ENCODE peak calls at places on chromosomes 11 and 22, in four cellular contexts. J is sigmoid colon; U is left colon; I is activated CD8-positive, alpha-beta memory T cell treated with anti-CD3 and anti-CD28 coated beads, Interleukin-2, amount 50 U/mL, for 4 hours. M is an unnamed sample.

GRCh38 chr22:19038728-19039447 is 83.3 kb downstream of the DGCR2 start:
- DNase-seq in J (peak), U (no peak), I (no peak), M (no peak)

GRCh38 chr22:35742342-35743100 is 24.8 kb downstream of the APOL5 start:
- DNase-seq in J (no peak), U (no peak), I (no peak), M (no peak)

GRCh38 chr11:116833816-116834534 is 3.4 kb downstream of the APOA1 start:
- DNase-seq in J (no peak), U (no peak), I (no peak), M (peak)

GRCh38 chr11:72352859-72353551 is 81.3 kb downstream of the CLPB start:
- DNase-seq in J (no peak), U (no peak), I (no peak), M (no peak)

GRCh38 chr11:118609380-118610219 is 2.2 kb downstream of the PHLDB1 start:
- DNase-seq in J (peak), U (no peak), I (peak), M (no peak)

GRCh38 chr11:4025957-4026324 is 68.7 kb upstream of the RRM1 start:
- DNase-seq in J (no peak), U (no peak), I (no peak), M (no peak)

GRCh38 chr11:117879516-117880480 is 3.3 kb upstream of the FXYD6 start:
- DNase-seq in J (no peak), U (no peak), I (no peak), M (no peak)

GRCh38 chr22:44159811-44160210 is 20.9 kb upstream of the PARVG start:
- DNase-seq in J (no peak), U (no peak), I (no peak), M (no peak)

GRCh38 chr22:29480512-29481264 is 670 bp downstream of the NEFH start:
- DNase-seq in J (no peak), U (no peak), I (no peak), M (no peak)

GRCh38 chr11:120121914-120122473 is 15.9 kb downstream of the TRIM29 start:
- DNase-seq in J (no peak), U (no peak), I (no peak), M (no peak)

GRCh38 chr11:64897381-64898075 is 19.1 kb upstream of the EHD1 start:
- DNase-seq in J (no peak), U (no peak), I (no peak), M (no peak)

GRCh38 chr11:21142007-21142406 is 472.6 kb downstream of the NELL1 start:
- DNase-seq in J (no peak), U (no peak), I (no peak), M (no peak)

GRCh38 chr11:131977231-131977630 is 606.8 kb downstream of the NTM start:
- DNase-seq in J (no peak), U (no peak), I (no peak), M (no peak)

GRCh38 chr11:19595840-19596751 is 116.5 kb upstream of the NAV2 start:
- DNase-seq in J (peak), U (no peak), I (no peak), M (no peak)

GRCh38 chr11:1827095-1827797 is 7.5 kb upstream of the SYT8 start:
- DNase-seq in J (peak), U (peak), I (no peak), M (no peak)

GRCh38 chr11:123527526-123527925 is 97.5 kb downstream of the GRAMD1B start:
- DNase-seq in J (no peak), U (no peak), I (no peak), M (no peak)

GRCh38 chr11:34052608-34053160 is 1.2 kb downstream of the CAPRIN1 start:
- DNase-seq in J (peak), U (peak), I (peak), M (no peak)

GRCh38 chr22:49628351-49629023 is 199.2 kb downstream of the BRD1 start:
- DNase-seq in J (peak), U (no peak), I (no peak), M (no peak)

GRCh38 chr11:123301696-123302400 is 106.8 kb upstream of the CLMP start:
- DNase-seq in J (peak), U (peak), I (peak), M (peak)

GRCh38 chr22:19799322-19800190 is 39.0 kb downstream of the TBX1 start:
- DNase-seq in J (peak), U (no peak), I (no peak), M (no peak)

GRCh38 chr11:50298182-50298988 is 265.7 kb downstream of the OR4C45 start:
- DNase-seq in J (no peak), U (no peak), I (no peak), M (no peak)

GRCh38 chr11:90434858-90435257 is 212.0 kb upstream of the CHORDC1 start:
- DNase-seq in J (no peak), U (no peak), I (no peak), M (no peak)

GRCh38 chr11:77379253-77379652 is 77.8 kb upstream of the GDPD4 start:
- DNase-seq in J (no peak), U (no peak), I (no peak), M (no peak)

GRCh38 chr22:20611418-20611817 is 104.0 kb downstream of the MED15 start:
- DNase-seq in J (no peak), U (no peak), I (no peak), M (no peak)

GRCh38 chr11:33670250-33671011 is 30.2 kb downstream of the C11orf91 start:
- DNase-seq in J (no peak), U (no peak), I (no peak), M (no peak)

GRCh38 chr11:77082838-77083552 is 16.2 kb downstream of the CAPN5 start:
- DNase-seq in J (peak), U (peak), I (peak), M (peak)

GRCh38 chr11:119263352-119263940 is 53.5 kb downstream of the MCAM start:
- DNase-seq in J (no peak), U (no peak), I (no peak), M (no peak)

GRCh38 chr22:42275176-42275575 is 4.7 kb upstream of the TCF20 start:
- DNase-seq in J (peak), U (no peak), I (no peak), M (no peak)

GRCh38 chr22:43160497-43161126 is 9.3 kb downstream of the TSPO start:
- DNase-seq in J (no peak), U (no peak), I (no peak), M (no peak)

GRCh38 chr11:124582565-124582964 is 12.8 kb downstream of the OR8A1 start:
- DNase-seq in J (no peak), U (no peak), I (no peak), M (no peak)

GRCh38 chr11:79507726-79508125 is 66.9 kb upstream of the TENM4 start:
- DNase-seq in J (no peak), U (no peak), I (no peak), M (no peak)

GRCh38 chr11:30560345-30561106 is 25.6 kb downstream of the MPPED2 start:
- DNase-seq in J (no peak), U (no peak), I (no peak), M (no peak)

GRCh38 chr11:134923441-134923840 is 511.4 kb upstream of the B3GAT1 start:
- DNase-seq in J (no peak), U (no peak), I (no peak), M (no peak)

GRCh38 chr22:27651486-27651885 is 150.1 kb downstream of the MN1 start:
- DNase-seq in J (no peak), U (no peak), I (no peak), M (no peak)

GRCh38 chr22:46789992-46790391 is 27.5 kb downstream of the TBC1D22A start:
- DNase-seq in J (peak), U (no peak), I (no peak), M (no peak)

GRCh38 chr22:29202231-29203192 is 3.2 kb upstream of the EMID1 start:
- DNase-seq in J (no peak), U (peak), I (peak), M (peak)

GRCh38 chr22:20438678-20439492 is 1.3 kb upstream of the SCARF2 start:
- DNase-seq in J (peak), U (no peak), I (no peak), M (no peak)

GRCh38 chr11:72642815-72643511 is 31.3 kb downstream of the PDE2A start:
- DNase-seq in J (peak), U (peak), I (peak), M (no peak)

GRCh38 chr11:73889019-73889418 is 12.2 kb downstream of the PAAF1 start:
- DNase-seq in J (no peak), U (no peak), I (no peak), M (no peak)